ENCODE peak calls at places on chromosomes 12 and 14, in six cellular contexts. T is psoas muscle, G is GM06990, X is left ventricle myocardium inferior, H is choroid plexus epithelial cell, N is right atrium auricular region. Q is an unnamed sample.

GRCh38 chr14:103185051-103186027 is 62.1 kb downstream of the TNFAIP2 start:
- DNase-seq in T (no peak), G (no peak), X (no peak), H (peak), N (no peak), Q (no peak)

GRCh38 chr12:58873496-58873895 is 46.8 kb downstream of the LRIG3 start:
- DNase-seq in T (no peak), G (no peak), X (no peak), H (peak), N (no peak), Q (peak)

GRCh38 chr14:101022121-101022520 is 118.6 kb upstream of the RTL1 start:
- DNase-seq in T (no peak), G (no peak), X (no peak), H (no peak), N (peak), Q (no peak)

GRCh38 chr12:127125607-127126259 is 1141.2 kb upstream of the TMEM132C start:
- DNase-seq in T (no peak), G (peak), X (no peak), H (peak), N (no peak), Q (no peak)

GRCh38 chr12:119061208-119061796 is 80.0 kb downstream of the SRRM4 start:
- DNase-seq in T (peak), G (no peak), X (peak), H (peak), N (no peak), Q (no peak)

GRCh38 chr12:49455506-49455905 is 83.3 kb upstream of the KCNH3 start:
- DNase-seq in T (no peak), G (no peak), X (no peak), H (no peak), N (no peak), Q (no peak)

GRCh38 chr12:124494751-124495129 is 72.7 kb downstream of the NCOR2 start:
- DNase-seq in T (no peak), G (no peak), X (no peak), H (no peak), N (no peak), Q (no peak)

GRCh38 chr12:94025730-94026129 is 122.6 kb upstream of the PLXNC1 start:
- DNase-seq in T (no peak), G (no peak), X (no peak), H (peak), N (no peak), Q (no peak)

GRCh38 chr12:113945174-113946173 is 20.7 kb downstream of the RBM19 start:
- DNase-seq in T (no peak), G (no peak), X (no peak), H (no peak), N (no peak), Q (no peak)

GRCh38 chr12:69698769-69699540 is at the start of gene BEST3:
- DNase-seq in T (peak), G (no peak), X (no peak), H (no peak), N (no peak), Q (no peak)

GRCh38 chr12:131381716-131382430 is 329.0 kb upstream of the SFSWAP start:
- DNase-seq in T (no peak), G (no peak), X (no peak), H (no peak), N (no peak), Q (no peak)

GRCh38 chr12:80620281-80620680 is 87.2 kb upstream of the MYF6 start:
- DNase-seq in T (no peak), G (no peak), X (no peak), H (no peak), N (no peak), Q (no peak)

GRCh38 chr12:5988659-5989116 is 43.6 kb upstream of the ANO2 start:
- DNase-seq in T (peak), G (peak), X (peak), H (peak), N (peak), Q (peak)

GRCh38 chr12:2637371-2637770 is 157.4 kb upstream of the FKBP4 start:
- DNase-seq in T (peak), G (no peak), X (no peak), H (no peak), N (no peak), Q (no peak)

GRCh38 chr12:27094726-27095125 is 12.3 kb upstream of the C12orf71 start:
- DNase-seq in T (no peak), G (peak), X (no peak), H (no peak), N (no peak), Q (no peak)

GRCh38 chr12:93803408-93803807 is 126.2 kb downstream of the CRADD start:
- DNase-seq in T (no peak), G (no peak), X (no peak), H (peak), N (no peak), Q (no peak)

GRCh38 chr14:71415404-71415690 is 508.1 kb downstream of the PCNX1 start:
- DNase-seq in T (no peak), G (no peak), X (no peak), H (peak), N (no peak), Q (no peak)

GRCh38 chr12:109793826-109794501 is 39.2 kb downstream of the TRPV4 start:
- DNase-seq in T (no peak), G (no peak), X (no peak), H (no peak), N (no peak), Q (no peak)

GRCh38 chr14:96151242-96151641 is 53.4 kb upstream of the BDKRB2 start:
- DNase-seq in T (no peak), G (no peak), X (no peak), H (no peak), N (no peak), Q (no peak)

GRCh38 chr14:55389330-55389729 is 22.3 kb downstream of the ATG14 start:
- DNase-seq in T (no peak), G (no peak), X (no peak), H (peak), N (no peak), Q (no peak)

GRCh38 chr12:49895773-49896172 is 7.9 kb downstream of the FAIM2 start:
- DNase-seq in T (peak), G (no peak), X (no peak), H (no peak), N (no peak), Q (peak)

DNA sequence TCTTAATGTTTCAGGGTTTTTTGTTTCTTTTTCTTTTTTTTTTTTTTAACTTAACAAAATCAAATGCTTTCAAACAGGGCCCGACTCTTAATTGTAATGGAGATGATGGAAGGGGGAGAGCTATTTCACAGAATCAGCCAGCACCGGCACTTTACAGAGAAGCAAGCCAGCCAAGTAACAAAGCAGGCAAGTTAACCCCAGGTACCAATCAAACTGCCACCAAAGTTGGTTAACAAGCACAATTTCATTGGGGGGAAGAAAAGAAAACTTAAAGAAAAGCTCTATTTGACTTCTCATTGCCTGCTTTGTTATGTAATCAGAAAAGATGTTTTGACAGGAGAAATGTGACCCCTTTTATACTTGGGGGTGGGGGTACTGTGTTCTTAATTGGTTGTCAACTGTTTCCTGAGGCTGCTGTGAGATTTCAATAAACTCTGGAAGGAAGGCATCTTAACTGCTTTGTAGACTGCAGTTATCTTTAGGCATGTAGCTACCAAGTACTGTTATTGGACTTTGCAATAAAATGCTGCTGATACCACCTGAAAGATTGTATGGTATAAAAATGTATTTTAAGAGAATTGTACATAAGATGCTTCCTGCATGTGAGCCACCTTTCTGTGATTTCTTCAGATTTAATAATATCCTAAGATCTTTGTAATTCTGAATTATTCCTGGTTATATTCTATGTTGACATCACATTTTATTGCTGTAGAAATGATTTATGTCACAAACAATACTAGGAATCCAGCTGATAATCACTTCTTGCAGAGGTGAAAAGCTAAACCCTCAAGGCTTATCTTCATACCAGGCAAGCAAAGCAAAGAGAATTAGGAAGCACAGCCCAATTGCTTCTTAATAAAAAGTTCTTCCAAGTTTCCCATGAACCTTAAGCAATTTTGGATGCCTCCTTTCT is 26.9 kb downstream of the MAPKAPK5 start:
- DNase-seq in T (no peak), G (no peak), X (no peak), H (no peak), N (no peak), Q (no peak)
- H3K4me3 ChIP-seq in T (no peak), G (no peak), X (no peak), H (no peak), N (no peak), Q (no peak)

DNA sequence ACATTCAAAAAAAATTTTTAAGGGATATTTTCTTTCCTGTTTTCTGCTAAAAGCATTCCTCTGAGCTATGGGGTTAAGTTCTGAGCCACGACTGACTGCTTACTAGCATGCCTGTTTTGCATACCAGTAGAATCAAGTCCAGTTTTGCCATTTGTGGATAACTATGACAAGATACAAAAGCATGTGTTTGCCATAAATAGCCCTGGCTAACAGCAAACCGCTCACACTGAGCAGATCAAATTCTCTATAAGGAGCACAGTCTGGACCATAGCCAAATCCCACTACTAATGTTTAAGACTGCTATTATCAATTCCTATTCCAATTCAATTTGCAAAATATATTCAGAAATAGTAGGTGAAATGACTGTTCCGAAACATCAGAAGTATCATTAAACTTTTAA is 3.2 kb downstream of the CFL2 start:
- DNase-seq in T (no peak), G (peak), X (no peak), H (peak), N (no peak), Q (no peak)
- H3K4me3 ChIP-seq in T (peak), G (no peak), X (peak), H (no peak), N (peak), Q (no peak)

GRCh38 chr14:53780156-53780555 is 176.5 kb downstream of the BMP4 start:
- DNase-seq in T (no peak), G (no peak), X (no peak), H (no peak), N (no peak), Q (no peak)

GRCh38 chr14:53778263-53778662 is 178.4 kb downstream of the BMP4 start:
- DNase-seq in T (no peak), G (no peak), X (no peak), H (no peak), N (no peak), Q (no peak)

GRCh38 chr14:53783256-53783655 is 173.4 kb downstream of the BMP4 start:
- DNase-seq in T (no peak), G (no peak), X (no peak), H (no peak), N (no peak), Q (no peak)

GRCh38 chr14:53784688-53785087 is 171.9 kb downstream of the BMP4 start:
- DNase-seq in T (no peak), G (no peak), X (no peak), H (no peak), N (no peak), Q (no peak)

GRCh38 chr14:53779301-53779700 is 177.3 kb downstream of the BMP4 start:
- DNase-seq in T (no peak), G (no peak), X (no peak), H (no peak), N (no peak), Q (no peak)
- H3K4me3 ChIP-seq in T (no peak), G (no peak), X (no peak), H (no peak), N (no peak), Q (no peak)

GRCh38 chr12:54429014-54429471 is 10.0 kb upstream of the ITGA5 start:
- DNase-seq in T (no peak), G (no peak), X (no peak), H (no peak), N (no peak), Q (no peak)
- H3K4me3 ChIP-seq in T (no peak), G (no peak), X (no peak), H (no peak), N (no peak), Q (no peak)

DNA sequence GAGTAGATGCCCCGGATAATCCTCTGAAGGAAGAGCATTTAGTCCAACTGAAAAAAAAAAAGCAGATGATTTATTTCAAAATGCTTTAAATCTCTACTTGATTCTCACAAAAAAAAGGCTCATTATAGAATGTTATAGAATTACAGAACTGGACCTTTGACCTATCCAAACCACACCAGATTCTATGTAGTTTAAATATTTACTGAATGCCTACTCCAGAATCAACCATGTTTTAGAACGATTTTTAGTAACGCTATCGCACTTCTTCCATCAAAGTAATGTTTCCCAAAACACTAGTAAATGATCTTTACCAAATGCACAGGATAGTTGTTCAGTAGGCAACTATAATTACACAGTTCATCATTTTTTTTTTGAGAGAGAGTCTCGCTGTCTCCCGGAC is 2.6 kb downstream of the RPS29 start:
- DNase-seq in T (no peak), G (no peak), X (no peak), H (no peak), N (no peak), Q (no peak)
- H3K4me3 ChIP-seq in T (peak), G (peak), X (peak), H (peak), N (no peak), Q (peak)

GRCh38 chr12:51246254-51246853 is 7.7 kb downstream of the DAZAP2 start:
- DNase-seq in T (no peak), G (no peak), X (no peak), H (peak), N (no peak), Q (no peak)
- H3K4me3 ChIP-seq in T (no peak), G (no peak), X (no peak), H (peak), N (no peak), Q (no peak)

GRCh38 chr12:132646850-132647249 is 28.3 kb downstream of the P2RX2 start:
- DNase-seq in T (no peak), G (no peak), X (no peak), H (no peak), N (no peak), Q (no peak)
- H3K4me3 ChIP-seq in T (no peak), G (no peak), X (no peak), H (no peak), N (no peak), Q (no peak)

Q was measured in left lung.